ENCODE peak calls at places on chromosomes 7 and 10, in four cellular contexts. D, K, B and M are unnamed samples.

GRCh38 chr7:114789942-114790341 is 132.0 kb upstream of the MDFIC start:
- DNase-seq in D (no peak), K (peak; percentile 26), B (no peak), M (no peak)

GRCh38 chr10:88974446-88975376 is 15.9 kb upstream of the FAS start:
- DNase-seq in D (no peak), K (no peak), B (no peak), M (no peak)

GRCh38 chr10:120336910-120337540 is 120.0 kb upstream of the PLPP4 start:
- DNase-seq in D (peak; percentile 55), K (no peak), B (no peak), M (peak; percentile 7)

GRCh38 chr10:69867699-69868558 is 66.2 kb downstream of the COL13A1 start:
- DNase-seq in D (peak; percentile 70), K (no peak), B (no peak), M (no peak)

GRCh38 chr7:4800487-4800886 is 25.1 kb downstream of the AP5Z1 start:
- DNase-seq in D (no peak), K (no peak), B (no peak), M (no peak)

GRCh38 chr10:99435986-99436633 is 5.7 kb upstream of the GOT1 start:
- DNase-seq in D (no peak), K (peak; percentile 23), B (no peak), M (peak; percentile 43)

GRCh38 chr10:24849051-24849450 is 103.4 kb downstream of the PRTFDC1 start:
- DNase-seq in D (no peak), K (no peak), B (no peak), M (no peak)

GRCh38 chr7:82675396-82675795 is 231.8 kb upstream of the CACNA2D1 start:
- DNase-seq in D (no peak), K (no peak), B (no peak), M (no peak)

GRCh38 chr7:44153948-44154335 is 12.8 kb upstream of the MYL7 start:
- DNase-seq in D (no peak), K (no peak), B (no peak), M (no peak)

GRCh38 chr7:104160375-104160774 is 47.4 kb downstream of the ORC5 start:
- DNase-seq in D (no peak), K (no peak), B (no peak), M (no peak)

GRCh38 chr10:72096115-72097000 is 8.0 kb upstream of the SPOCK2 start:
- DNase-seq in D (no peak), K (no peak), B (no peak), M (peak; percentile 73)

GRCh38 chr10:37860494-37861190 is 3.2 kb upstream of the ZNF248 start:
- DNase-seq in D (peak; percentile 10), K (peak; percentile 47), B (no peak), M (peak; percentile 54)

GRCh38 chr10:5589963-5590511 is 65.3 kb downstream of the CALML3 start:
- DNase-seq in D (no peak), K (no peak), B (no peak), M (peak; percentile 9)

GRCh38 chr7:158662610-158663427 is 41.8 kb downstream of the NCAPG2 start:
- DNase-seq in D (no peak), K (no peak), B (no peak), M (no peak)

GRCh38 chr7:128030999-128031681 is at the start of gene LRRC4:
- DNase-seq in D (peak; percentile 36), K (no peak), B (no peak), M (no peak)

GRCh38 chr7:37488163-37488759 is 39.6 kb upstream of the ELMO1 start:
- DNase-seq in D (no peak), K (no peak), B (no peak), M (no peak)

GRCh38 chr7:69620063-69620462 is 21.8 kb downstream of the AUTS2 start:
- DNase-seq in D (no peak), K (no peak), B (no peak), M (peak; percentile 76)